ENCODE peak calls at places on chromosomes 2 and 18, in seven cellular contexts. Z is RPMI7951; I is GM12878; H is H9; F is activated T-helper 1 cell treated with anti-CD3 and anti-CD28 coated beads, Interleukin-12 subunit alpha, Interleukin-12 subunit beta, Interleukin-2, Interleukin-4 antibody, amounts not matched to agents 30 ng/mL and 10 ng/mL and 1 ng/mL, durations not matched to agents 14 hours and 24 hours and 36 hours; U is HL-60; M is NCI-H1694 treated with DMSO at 0.1 percent for 48 hours. T is an unnamed sample.
A peak's percentile ranks its signal among the peaks of the same experiment; 100 is the strongest.

GRCh38 chr2:69565431-69565839 is 78.1 kb downstream of the AAK1 start:
- DNase-seq in U (peak; percentile 17), M (peak; percentile 18), I (peak; percentile 40), F (peak; percentile 58), Z (peak; percentile 47), H (peak; percentile 85), T (peak; percentile 61)

GRCh38 chr2:168096158-168096557 is 151.2 kb downstream of the STK39 start:
- DNase-seq in U (no peak), Z (no peak), M (no peak), H (no peak), I (no peak), F (no peak), T (no peak)

GRCh38 chr18:63155169-63155852 is 164.3 kb downstream of the BCL2 start:
- DNase-seq in I (peak; percentile 88), M (peak; percentile 24), U (no peak), Z (no peak), H (peak; percentile 91), F (peak; percentile 72), T (peak; percentile 81)

GRCh38 chr2:241015439-241015838 is 17.0 kb downstream of the SNED1 start:
- DNase-seq in U (no peak), Z (no peak), H (no peak), M (no peak), I (no peak), F (no peak), T (no peak)

GRCh38 chr2:19987936-19988335 is 2.0 kb downstream of the WDR35 start:
- DNase-seq in H (no peak), I (peak; percentile 31), Z (no peak), U (no peak), F (no peak), M (no peak), T (no peak)

GRCh38 chr2:232728785-232729184 is 31.7 kb downstream of the GIGYF2 start:
- DNase-seq in I (no peak), F (no peak), Z (no peak), U (no peak), H (no peak), M (no peak), T (no peak)

GRCh38 chr2:190755796-190756415 is 107.0 kb downstream of the NAB1 start:
- DNase-seq in F (no peak), I (no peak), H (no peak), M (no peak), Z (no peak), U (no peak), T (no peak)

GRCh38 chr2:232260075-232260474 is 118.5 kb upstream of the ALPP start:
- DNase-seq in I (no peak), F (no peak), H (no peak), Z (peak; percentile 91), U (no peak), M (no peak), T (no peak)

GRCh38 chr18:2655954-2656236 is 369 bp downstream of the SMCHD1 start:
- DNase-seq in H (no peak), I (no peak), U (no peak), Z (no peak), M (no peak), F (no peak), T (no peak)